ENCODE peak calls at places on chromosomes 13 and 19, in nine cellular contexts. Y, Z, L, S, U, I, R, V and B are unnamed samples.

GRCh38 chr19:33766623-33767022 is 30.0 kb upstream of the KCTD15 start:
- DNase-seq in L (no peak), I (no peak), V (no peak), Z (no peak), R (no peak), Y (no peak), U (no peak), S (no peak), B (no peak)

GRCh38 chr13:80070024-80070703 is 270.8 kb downstream of the SPRY2 start:
- DNase-seq in Y (no peak), R (no peak), V (no peak), Z (no peak), S (no peak), U (no peak), I (no peak), L (no peak), B (no peak)

GRCh38 chr19:55777528-55777927 is 8.6 kb downstream of the RFPL4AL1 start:
- DNase-seq in R (no peak), V (peak), S (no peak), Z (no peak), L (no peak), Y (no peak), I (peak), U (no peak), B (no peak)

GRCh38 chr19:14530005-14530348 is 583 bp downstream of the TECR start:
- DNase-seq in U (no peak), Y (no peak), R (peak), S (peak), L (peak), Z (no peak), V (no peak), I (no peak), B (peak)

GRCh38 chr13:40148103-40148502 is 492.6 kb downstream of the COG6 start:
- DNase-seq in V (no peak), Y (no peak), L (no peak), I (no peak), S (no peak), U (no peak), Z (no peak), R (peak), B (no peak)

GRCh38 chr13:37870895-37871550 is 1.5 kb upstream of the TRPC4 start:
- DNase-seq in Y (no peak), Z (no peak), R (no peak), V (no peak), S (no peak), U (no peak), L (no peak), I (no peak), B (no peak)

GRCh38 chr19:609001-609340 is 19.3 kb downstream of the HCN2 start:
- DNase-seq in R (no peak), U (peak), V (peak), I (peak), L (no peak), Y (peak), Z (no peak), S (peak), B (no peak)

GRCh38 chr13:105956891-105957290 is 578.6 kb downstream of the EFNB2 start:
- DNase-seq in Z (no peak), L (no peak), Y (no peak), I (no peak), U (no peak), S (no peak), V (no peak), R (no peak), B (no peak)

GRCh38 chr13:90084684-90085290 is 1262.7 kb upstream of the MIR17HG start:
- DNase-seq in Y (no peak), S (no peak), V (no peak), I (no peak), R (no peak), L (no peak), U (no peak), Z (no peak), B (no peak)

GRCh38 chr13:44474122-44474910 is 100.7 kb downstream of the SERP2 start:
- DNase-seq in R (no peak), V (no peak), Z (no peak), Y (no peak), L (no peak), I (no peak), U (no peak), S (no peak), B (no peak)

GRCh38 chr13:31468114-31468902 is 268.5 kb downstream of the B3GLCT start:
- DNase-seq in Y (no peak), Z (no peak), S (no peak), U (no peak), R (no peak), L (no peak), I (no peak), V (no peak), B (no peak)

GRCh38 chr19:19109601-19110000 is 28.7 kb downstream of the TMEM161A start:
- DNase-seq in V (no peak), R (no peak), L (no peak), Z (no peak), Y (no peak), S (no peak), U (no peak), I (no peak), B (no peak)

GRCh38 chr19:19860756-19861390 is 4.8 kb upstream of the ZNF253 start:
- DNase-seq in I (no peak), L (peak), Z (no peak), V (peak), R (peak), Y (no peak), S (no peak), U (no peak), B (no peak)

GRCh38 chr19:53982056-53982455 is 9.4 kb upstream of the CACNG6 start:
- DNase-seq in U (peak), S (no peak), V (peak), L (peak), R (no peak), Z (no peak), I (no peak), Y (no peak), B (no peak)

GRCh38 chr13:60574706-60575105 is 177.7 kb downstream of the TDRD3 start:
- DNase-seq in Y (no peak), L (no peak), V (no peak), Z (no peak), I (no peak), S (no peak), U (no peak), R (no peak), B (no peak)

GRCh38 chr13:46896346-46897138 is at the start of gene HTR2A:
- DNase-seq in Y (peak), U (peak), I (no peak), Z (no peak), R (peak), L (no peak), V (peak), S (peak), B (no peak)

GRCh38 chr13:72726721-72727416 is 560 bp downstream of the MZT1 start:
- DNase-seq in Y (peak), S (peak), V (peak), Z (no peak), U (peak), L (peak), I (peak), R (no peak), B (no peak)

GRCh38 chr19:29665826-29666633 is 769 bp downstream of the PLEKHF1 start:
- DNase-seq in R (peak), U (peak), Z (no peak), S (peak), I (no peak), V (peak), L (no peak), Y (peak), B (peak)

GRCh38 chr19:18488838-18489626 is 32.8 kb downstream of the ELL start:
- DNase-seq in Y (no peak), I (no peak), R (peak), S (no peak), U (peak), V (peak), Z (peak), L (peak), B (no peak)

GRCh38 chr13:46728777-46729176 is 68.2 kb downstream of the ESD start:
- DNase-seq in S (no peak), I (no peak), Y (no peak), L (no peak), V (peak), U (no peak), R (no peak), Z (no peak), B (no peak)

GRCh38 chr19:18259848-18260247 is 14.4 kb downstream of the IQCN start:
- DNase-seq in U (no peak), R (no peak), V (no peak), L (no peak), Z (no peak), I (no peak), S (no peak), Y (no peak), B (no peak)

GRCh38 chr13:113548171-113548641 is 36.3 kb upstream of the TFDP1 start:
- DNase-seq in U (no peak), L (no peak), R (no peak), V (peak), Y (no peak), Z (no peak), I (no peak), S (peak), B (peak)

GRCh38 chr13:34611678-34612077 is 330.4 kb upstream of the NBEA start:
- DNase-seq in S (no peak), R (no peak), Y (no peak), V (no peak), U (no peak), L (no peak), I (no peak), Z (no peak), B (no peak)